ENCODE peak calls at places on chromosomes 6 and 20, in nine cellular contexts. Z, Q, R, L, F, B, Y, A and G are unnamed samples.

GRCh38 chr20:57809661-57810172 is 99.9 kb upstream of the PMEPA1 start:
- DNase-seq in Z (no peak), Q (no peak), R (no peak), L (no peak), F (no peak), B (no peak), Y (no peak), A (no peak), G (peak; percentile 57)

GRCh38 chr20:40706977-40707582 is 18.0 kb upstream of the MAFB start:
- DNase-seq in Z (no peak), Q (no peak), R (no peak), L (no peak), F (no peak), B (no peak), Y (no peak), A (no peak), G (no peak)

GRCh38 chr20:20820104-20820503 is 107.7 kb upstream of the RALGAPA2 start:
- DNase-seq in Z (peak; percentile 27), Q (no peak), R (no peak), L (no peak), F (no peak), B (peak; percentile 30), Y (no peak), A (no peak), G (no peak)

GRCh38 chr6:105900120-105900937 is 185.8 kb upstream of the PRDM1 start:
- DNase-seq in Z (peak; percentile 67), Q (no peak), R (peak; percentile 89), L (peak; percentile 2), F (peak; percentile 13), B (peak; percentile 39), Y (no peak), A (no peak), G (no peak)

GRCh38 chr20:32368930-32369329 is 10.8 kb downstream of the ASXL1 start:
- DNase-seq in Z (no peak), Q (no peak), R (peak; percentile 39), L (peak; percentile 70), F (no peak), B (no peak), Y (no peak), A (no peak), G (no peak)

GRCh38 chr6:4732691-4733315 is 43.4 kb upstream of the CDYL start:
- DNase-seq in Z (peak; percentile 89), Q (no peak), R (peak; percentile 97), L (peak; percentile 88), F (no peak), B (no peak), Y (no peak), A (peak; percentile 4), G (peak; percentile 86)

GRCh38 chr6:5590187-5590586 is 328.9 kb downstream of the FARS2 start:
- DNase-seq in Z (no peak), Q (no peak), R (no peak), L (no peak), F (no peak), B (peak; percentile 22), Y (no peak), A (no peak), G (no peak)

GRCh38 chr6:122903266-122903915 is 92.6 kb upstream of the CLVS2 start:
- DNase-seq in Z (no peak), Q (no peak), R (no peak), L (no peak), F (no peak), B (no peak), Y (no peak), A (no peak), G (no peak)

GRCh38 chr6:161598896-161599295 is 325.0 kb upstream of the AGPAT4 start:
- DNase-seq in Z (no peak), Q (no peak), R (no peak), L (no peak), F (no peak), B (no peak), Y (no peak), A (no peak), G (no peak)

GRCh38 chr6:56686429-56686828 is 43.7 kb upstream of the DST start:
- DNase-seq in Z (no peak), Q (no peak), R (no peak), L (no peak), F (no peak), B (no peak), Y (no peak), A (no peak), G (no peak)

GRCh38 chr20:23626040-23626620 is 11.6 kb downstream of the CST3 start:
- DNase-seq in Z (no peak), Q (no peak), R (peak; percentile 24), L (peak; percentile 76), F (no peak), B (no peak), Y (no peak), A (no peak), G (no peak)

GRCh38 chr6:75418233-75418632 is 75.4 kb downstream of the FILIP1 start:
- DNase-seq in Z (peak; percentile 15), Q (no peak), R (peak; percentile 76), L (peak; percentile 33), F (no peak), B (no peak), Y (no peak), A (no peak), G (no peak)

GRCh38 chr20:58743929-58744534 is 51.4 kb downstream of the NPEPL1 start:
- DNase-seq in Z (no peak), Q (no peak), R (no peak), L (no peak), F (no peak), B (no peak), Y (no peak), A (no peak), G (no peak)

GRCh38 chr6:11245406-11245990 is 13.0 kb upstream of the NEDD9 start:
- DNase-seq in Z (peak; percentile 60), Q (no peak), R (peak; percentile 74), L (no peak), F (no peak), B (no peak), Y (no peak), A (no peak), G (no peak)

GRCh38 chr20:23240519-23240918 is 110.1 kb upstream of the NXT1 start:
- DNase-seq in Z (no peak), Q (no peak), R (no peak), L (no peak), F (no peak), B (no peak), Y (no peak), A (no peak), G (no peak)

GRCh38 chr20:23257848-23258746 is 92.5 kb upstream of the NXT1 start:
- DNase-seq in Z (peak; percentile 86), Q (no peak), R (peak; percentile 90), L (peak; percentile 87), F (no peak), B (no peak), Y (no peak), A (no peak), G (no peak)

GRCh38 chr6:48476257-48476656 is 365.3 kb upstream of the PTCHD4 start:
- DNase-seq in Z (no peak), Q (no peak), R (peak; percentile 4), L (peak; percentile 55), F (no peak), B (no peak), Y (no peak), A (no peak), G (no peak)

GRCh38 chr20:61193164-61193563 is 58.9 kb upstream of the CDH4 start:
- DNase-seq in Z (no peak), Q (no peak), R (no peak), L (no peak), F (no peak), B (no peak), Y (no peak), A (no peak), G (no peak)

GRCh38 chr6:135743476-135743875 is 108.0 kb upstream of the PDE7B start:
- DNase-seq in Z (no peak), Q (no peak), R (no peak), L (peak; percentile 39), F (no peak), B (no peak), Y (no peak), A (no peak), G (no peak)

GRCh38 chr6:168028181-168028580 is 30.7 kb downstream of the KIF25 start:
- DNase-seq in Z (no peak), Q (no peak), R (no peak), L (no peak), F (no peak), B (no peak), Y (no peak), A (no peak), G (no peak)

GRCh38 chr6:4426916-4427315 is 291.5 kb upstream of the ECI2 start:
- DNase-seq in Z (no peak), Q (no peak), R (no peak), L (no peak), F (no peak), B (no peak), Y (no peak), A (no peak), G (no peak)

GRCh38 chr6:138432063-138432356 is 28.0 kb downstream of the HEBP2 start:
- DNase-seq in Z (no peak), Q (no peak), R (no peak), L (no peak), F (no peak), B (no peak), Y (no peak), A (no peak), G (no peak)

GRCh38 chr6:167103041-167103816 is 19.7 kb upstream of the CCR6 start:
- DNase-seq in Z (no peak), Q (peak; percentile 73), R (no peak), L (no peak), F (no peak), B (no peak), Y (no peak), A (no peak), G (no peak)